ENCODE peak calls at places on chromosomes 13 and 19, in four cellular contexts. R is IMR-90, N is trophoblast cell, I is mesendoderm. F is an unnamed sample. For H3K27me3, the result is how much of the 10 kb centered on the place peaks cover.

GRCh38 chr19:48835734-48836088 is 580 bp downstream of the HSD17B14 start:
- DNase-seq in R (peak), I (peak), N (peak), F (peak)

GRCh38 chr19:13441810-13442512 is 64.3 kb downstream of the CACNA1A start:
- DNase-seq in I (peak), R (peak), N (peak), F (no peak)

GRCh38 chr13:85095887-85096286 is 703.3 kb downstream of the SLITRK6 start:
- DNase-seq in N (peak), R (no peak), I (no peak), F (no peak)

GRCh38 chr19:13299838-13300237 is 149.6 kb downstream of the IER2 start:
- DNase-seq in R (no peak), N (no peak), I (no peak), F (no peak)

GRCh38 chr19:10896851-10897526 is 25.6 kb downstream of the CARM1 start:
- DNase-seq in I (no peak), N (no peak), R (peak), F (no peak)

GRCh38 chr13:73090116-73090811 is 31.5 kb downstream of the KLF5 start:
- DNase-seq in R (peak), I (peak), N (peak), F (peak)

GRCh38 chr19:55041627-55042343 is 3.7 kb upstream of the GP6 start:
- DNase-seq in N (no peak), I (no peak), R (no peak), F (no peak)

GRCh38 chr13:105937451-105937850 is 598.0 kb downstream of the EFNB2 start:
- DNase-seq in N (peak), I (peak), R (peak), F (no peak)

GRCh38 chr13:50589651-50590054 is 253.8 kb downstream of the DLEU7 start:
- DNase-seq in I (no peak), R (peak), N (peak), F (no peak)

GRCh38 chr19:47696635-47697034 is 16.6 kb upstream of the EHD2 start:
- DNase-seq in R (no peak), I (no peak), N (no peak), F (no peak)

GRCh38 chr13:27918918-27919255 is 913 bp upstream of the PDX1 start:
- DNase-seq in R (no peak), I (no peak), N (no peak), F (peak)

GRCh38 chr13:20901668-20902437 is 693 bp downstream of the XPO4 start:
- DNase-seq in N (peak), I (peak), R (peak), F (no peak)

GRCh38 chr19:2274185-2274711 is 7.7 kb downstream of the PEAK3 start:
- DNase-seq in R (no peak), I (no peak), N (no peak), F (no peak)

GRCh38 chr13:69324109-69324886 is 783.3 kb upstream of the ATXN8OS start:
- DNase-seq in I (no peak), R (no peak), N (peak), F (no peak)

GRCh38 chr13:110017379-110017778 is 231.0 kb upstream of the IRS2 start:
- DNase-seq in N (peak), I (peak), R (peak), F (no peak)

GRCh38 chr19:45507864-45508680 is 793 bp downstream of the VASP start:
- DNase-seq in I (peak), R (no peak), N (peak), F (no peak)
- H2AK5ac ChIP-seq in I (peak), R (peak), N (peak), F (peak)

DNA sequence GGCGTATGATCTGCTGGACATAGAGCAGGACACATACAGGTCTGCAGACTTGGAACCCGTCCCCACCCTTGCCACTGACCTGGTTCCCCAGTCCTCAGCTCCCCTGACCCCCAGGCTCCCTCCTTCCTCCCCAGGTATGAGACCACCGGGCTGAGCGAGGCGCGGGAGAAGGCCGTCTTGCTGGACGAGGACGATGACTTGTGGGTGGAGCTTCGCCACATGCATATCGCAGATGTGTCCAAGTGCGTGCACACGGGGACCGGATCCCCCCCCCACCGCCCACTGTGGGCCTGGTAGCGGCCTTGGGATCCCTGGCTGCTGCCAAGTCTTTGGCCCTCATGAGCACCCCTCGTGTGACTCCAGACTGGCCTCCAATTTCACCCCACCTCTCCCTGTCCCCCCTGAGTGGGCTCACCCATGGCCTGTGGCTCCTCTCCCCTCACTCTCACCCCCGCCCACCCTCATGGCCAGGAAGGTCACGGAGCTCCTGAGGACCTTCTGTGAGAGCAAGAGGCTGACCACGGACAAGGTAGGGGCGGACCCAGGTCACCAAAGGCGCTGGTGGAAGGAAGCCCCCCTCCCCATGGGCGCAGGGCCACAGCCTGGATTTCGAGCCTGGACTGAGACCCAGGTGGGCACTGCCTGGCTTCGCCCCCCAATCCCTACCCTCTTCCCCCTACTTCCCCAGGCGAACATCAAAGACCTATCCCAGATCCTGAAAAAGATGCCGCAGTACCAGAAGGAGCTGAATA is 5.6 kb downstream of the STXBP2 start:
- DNase-seq in R (no peak), I (no peak), N (no peak), F (no peak)
- H3K23ac ChIP-seq in R (no peak), I (no peak), N (no peak), F (no peak)

GRCh38 chr19:3282564-3282963 is 58.1 kb downstream of the CELF5 start:
- DNase-seq in I (no peak), R (no peak), N (no peak), F (no peak)
- H3K27me3 ChIP-seq in I (under half), R (under half), N (under half), F (under half)

GRCh38 chr13:43123856-43124255 is 100.5 kb downstream of the DNAJC15 start:
- DNase-seq in N (no peak), R (no peak), I (no peak), F (no peak)
- H2AK5ac ChIP-seq in N (no peak), R (no peak), I (peak), F (no peak)

DNA sequence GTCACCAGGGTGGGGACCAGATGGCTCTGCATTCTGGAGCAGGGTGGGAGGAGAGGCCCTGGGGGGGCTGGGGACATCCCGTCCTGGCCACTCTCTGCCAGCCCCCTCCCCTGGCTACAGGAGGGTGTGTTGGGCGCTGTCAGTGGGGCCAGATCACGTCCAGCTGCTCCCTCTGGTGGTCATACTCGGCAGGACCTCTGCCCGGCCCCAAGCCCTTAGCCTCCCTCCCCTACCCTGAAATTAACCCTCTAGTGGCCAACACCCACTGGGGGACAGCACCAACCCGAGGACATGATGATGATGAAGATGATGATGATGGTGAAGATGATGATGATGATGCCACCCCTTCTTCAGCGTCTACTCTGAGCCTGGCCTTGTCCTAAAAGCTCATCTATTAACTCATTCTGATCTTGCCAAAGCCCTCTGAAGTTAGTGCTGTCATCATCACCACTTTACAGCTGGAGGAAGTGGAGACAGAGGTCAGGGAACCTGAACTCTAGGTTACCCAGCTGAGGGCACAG is 590 bp upstream of the LGI4 start:
- DNase-seq in N (peak), R (peak), I (peak), F (no peak)
- H3K23ac ChIP-seq in N (no peak), R (no peak), I (no peak), F (no peak)

GRCh38 chr19:33620611-33621010 is 1.1 kb upstream of the CHST8 start:
- DNase-seq in I (no peak), N (no peak), R (no peak), F (no peak)
- H3K27me3 ChIP-seq in I (under half), N (under half), R (under half), F (half or more)

GRCh38 chr19:58439576-58440554 is at the start of gene ZNF132:
- DNase-seq in I (peak), N (peak), R (peak), F (peak)
- H2AK5ac ChIP-seq in I (no peak), N (peak), R (peak), F (no peak)

GRCh38 chr13:113817860-113818691 is 45.8 kb downstream of the GAS6 start:
- DNase-seq in N (no peak), R (no peak), I (no peak), F (no peak)

GRCh38 chr13:113819341-113819730 is 44.5 kb downstream of the GAS6 start:
- DNase-seq in I (no peak), N (no peak), R (no peak), F (no peak)

GRCh38 chr13:113819731-113820715 is 43.9 kb downstream of the GAS6 start:
- DNase-seq in I (no peak), R (no peak), N (no peak), F (no peak)

GRCh38 chr13:113816925-113817859 is 46.7 kb downstream of the GAS6 start:
- DNase-seq in N (peak), R (peak), I (peak), F (no peak)

DNA sequence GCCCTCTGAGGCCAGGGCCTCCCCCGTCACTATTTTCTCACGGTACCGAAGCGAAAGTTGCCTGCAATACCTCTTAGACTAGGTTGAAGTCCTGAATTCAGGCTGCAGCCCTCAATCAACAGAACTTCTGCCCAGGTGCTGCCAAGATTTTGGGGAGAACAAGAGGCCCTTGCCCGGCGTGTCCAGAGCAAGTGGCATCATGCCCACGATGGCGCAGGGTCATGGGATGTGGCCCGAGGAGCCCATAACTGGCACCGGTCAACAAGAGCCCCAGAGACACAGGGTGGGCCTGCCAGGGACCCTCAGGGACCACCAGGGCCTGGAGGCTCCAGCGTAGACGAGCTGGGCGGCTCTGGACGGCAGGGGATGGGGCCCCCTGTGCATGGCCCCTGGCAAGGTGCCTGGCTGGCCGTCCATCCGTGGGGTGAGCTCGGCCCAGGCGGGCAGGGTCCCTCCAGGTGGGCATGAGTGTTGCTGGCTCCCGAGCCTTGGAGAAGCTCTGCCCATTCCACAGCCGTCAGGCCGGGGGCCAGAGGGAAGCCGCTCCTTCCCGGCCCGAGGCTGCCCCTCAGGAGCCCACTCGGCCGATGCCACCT is 45.1 kb downstream of the GAS6 start:
- DNase-seq in R (no peak), I (no peak), N (no peak), F (no peak)
- H3K23ac ChIP-seq in R (no peak), I (no peak), N (no peak), F (no peak)

GRCh38 chr13:39538826-39539555 is 64.0 kb downstream of the LHFPL6 start:
- DNase-seq in R (peak), I (no peak), N (peak), F (no peak)

GRCh38 chr13:39536906-39537305 is 66.1 kb downstream of the LHFPL6 start:
- DNase-seq in R (no peak), I (no peak), N (peak), F (no peak)

GRCh38 chr13:39542361-39542760 is 60.6 kb downstream of the LHFPL6 start:
- DNase-seq in N (no peak), I (no peak), R (no peak), F (no peak)

GRCh38 chr13:39536274-39536673 is 66.7 kb downstream of the LHFPL6 start:
- DNase-seq in R (no peak), N (no peak), I (no peak), F (no peak)

DNA sequence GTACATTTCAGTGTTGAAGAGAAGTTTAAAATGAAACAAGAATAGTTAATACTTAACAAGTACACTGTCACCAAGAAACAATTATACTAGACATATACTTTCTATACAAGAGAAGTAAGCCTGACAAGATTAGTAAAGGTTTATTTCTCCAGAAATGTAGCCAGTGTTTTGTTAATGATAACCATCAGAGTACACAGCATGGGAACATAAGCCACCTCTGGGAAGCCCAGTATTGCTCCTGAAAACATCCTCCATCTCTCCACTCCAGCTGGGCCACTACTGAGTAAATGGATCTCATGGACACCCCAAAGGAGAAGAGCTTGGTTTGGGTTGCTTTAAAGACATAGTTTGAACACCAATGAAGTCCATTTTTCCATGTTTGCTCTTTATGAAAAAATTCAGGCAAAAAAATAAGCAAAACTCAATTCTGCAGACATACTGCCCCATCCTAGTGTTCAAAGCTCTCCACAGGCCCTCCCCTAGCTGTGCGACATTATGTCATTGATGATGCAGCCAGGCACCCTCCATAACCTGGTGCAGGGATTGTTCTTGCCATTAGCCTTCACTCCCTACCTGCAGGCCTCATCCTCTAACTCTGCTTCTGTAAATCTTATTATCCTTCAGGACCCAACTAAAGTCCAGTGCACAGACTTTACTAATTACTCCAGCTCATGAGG is 61.9 kb downstream of the LHFPL6 start:
- DNase-seq in N (no peak), I (no peak), R (no peak), F (no peak)
- H3K27me3 ChIP-seq in N (under half), I (under half), R (under half), F (under half)

DNA sequence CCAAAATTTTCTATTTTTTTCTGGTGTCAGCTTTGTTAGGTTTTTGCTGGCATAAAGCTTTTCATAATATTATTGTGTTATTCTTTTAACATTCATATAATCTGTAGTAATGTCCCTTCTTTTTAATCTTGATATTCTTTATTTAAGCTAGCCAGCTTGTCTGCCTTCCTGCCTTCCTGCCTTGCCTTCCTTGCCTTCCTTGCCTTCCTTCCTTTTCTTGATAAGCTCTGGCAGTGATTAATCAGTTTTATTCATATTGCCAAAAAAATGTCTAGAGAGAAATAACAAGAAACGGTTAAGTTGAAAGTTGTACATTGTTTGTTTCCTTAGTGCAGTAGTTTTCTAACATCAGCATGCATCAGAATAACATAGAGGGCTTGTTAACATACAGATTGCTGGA is 257.5 kb downstream of the MAB21L1 start:
- DNase-seq in R (no peak), N (no peak), I (no peak), F (no peak)
- H2AK5ac ChIP-seq in R (no peak), N (no peak), I (no peak), F (no peak)

F was measured in H1.